ENCODE peak calls at places on chromosomes 5 and 9, in eight cellular contexts. V is mammary epithelial cell, N is HCT116, L is thyroid gland, M is left lung, F is heart left ventricle, T is SK-N-SH, I is gastrocnemius medialis. B is an unnamed sample. For H3K4me1 and H3K27me3, the result is how much of the 10 kb centered on the place peaks cover.

GRCh38 chr5:65809817-65810531 is 88.0 kb downstream of the NLN start:
- DNase-seq in V (no peak), N (no peak), L (peak), M (no peak), F (peak), T (peak), I (no peak), B (no peak)

GRCh38 chr5:55604611-55605067 is 69.9 kb upstream of the PLPP1 start:
- DNase-seq in V (no peak), N (no peak), L (no peak), M (no peak), F (no peak), T (no peak), I (no peak), B (peak)

GRCh38 chr5:128408622-128409021 is 129.4 kb downstream of the FBN2 start:
- DNase-seq in V (no peak), N (no peak), L (no peak), M (no peak), F (no peak), T (no peak), I (no peak), B (peak)

GRCh38 chr5:21680196-21680595 is 1172.9 kb downstream of the CDH12 start:
- DNase-seq in V (peak), N (no peak), L (no peak), M (no peak), F (no peak), T (no peak), I (no peak), B (no peak)

GRCh38 chr9:4630836-4631235 is 31.3 kb upstream of the PLPP6 start:
- DNase-seq in V (no peak), N (no peak), L (no peak), M (no peak), F (no peak), T (no peak), I (no peak), B (no peak)

GRCh38 chr5:157473383-157474370 is 13.7 kb downstream of the NIPAL4 start:
- DNase-seq in V (no peak), N (no peak), L (peak), M (no peak), F (no peak), T (no peak), I (no peak), B (no peak)

GRCh38 chr5:126454535-126454934 is 31.3 kb downstream of the GRAMD2B start:
- DNase-seq in V (no peak), N (no peak), L (no peak), M (no peak), F (no peak), T (no peak), I (no peak), B (no peak)

GRCh38 chr9:17414990-17415389 is 163.9 kb upstream of the SH3GL2 start:
- DNase-seq in V (no peak), N (no peak), L (no peak), M (no peak), F (no peak), T (no peak), I (no peak), B (no peak)

GRCh38 chr5:89399553-89399952 is 516.6 kb upstream of the MEF2C start:
- DNase-seq in V (peak), N (no peak), L (no peak), M (no peak), F (no peak), T (no peak), I (no peak), B (no peak)

GRCh38 chr5:61333351-61334223 is 1.5 kb downstream of the ZSWIM6 start:
- DNase-seq in V (peak), N (no peak), L (peak), M (peak), F (peak), T (peak), I (peak), B (peak)

GRCh38 chr9:121774715-121775613 is 123.5 kb downstream of the DAB2IP start:
- DNase-seq in V (no peak), N (no peak), L (no peak), M (peak), F (peak), T (no peak), I (no peak), B (no peak)

GRCh38 chr5:82396871-82397514 is 118.8 kb upstream of the RPS23 start:
- DNase-seq in V (peak), N (peak), L (peak), M (peak), F (peak), T (peak), I (peak), B (peak)

GRCh38 chr5:173354645-173355044 is 26.4 kb upstream of the STC2 start:
- DNase-seq in V (no peak), N (no peak), L (no peak), M (no peak), F (no peak), T (no peak), I (no peak), B (no peak)

GRCh38 chr9:37295178-37295577 is 127.3 kb upstream of the GRHPR start:
- DNase-seq in V (no peak), N (no peak), L (no peak), M (no peak), F (no peak), T (no peak), I (no peak), B (no peak)

GRCh38 chr9:37290881-37291485 is 131.5 kb upstream of the GRHPR start:
- DNase-seq in V (peak), N (peak), L (no peak), M (no peak), F (no peak), T (no peak), I (no peak), B (no peak)

GRCh38 chr9:37295796-37296195 is 126.7 kb upstream of the GRHPR start:
- DNase-seq in V (no peak), N (no peak), L (no peak), M (no peak), F (no peak), T (no peak), I (no peak), B (no peak)

GRCh38 chr9:37292896-37293295 is 129.6 kb upstream of the GRHPR start:
- DNase-seq in V (no peak), N (no peak), L (no peak), M (no peak), F (no peak), T (no peak), I (no peak), B (no peak)

GRCh38 chr9:37293664-37294524 is 128.6 kb upstream of the GRHPR start:
- DNase-seq in V (no peak), N (no peak), L (no peak), M (no peak), F (no peak), T (peak), I (no peak), B (peak)
- H3K4me1 ChIP-seq in V (under half), N (under half), L (under half), M (under half), F (under half), T (under half), I (under half), B (under half)

GRCh38 chr9:136620441-136621018 is 42.2 kb upstream of the EGFL7 start:
- DNase-seq in V (no peak), N (no peak), L (no peak), M (peak), F (no peak), T (no peak), I (no peak), B (no peak)
- H3K27me3 ChIP-seq in V (under half), N (under half), L (under half), M (under half), F (under half), T (under half), I (under half), B (half or more)

GRCh38 chr9:84778537-84778936 is 109.0 kb downstream of the NTRK2 start:
- DNase-seq in V (no peak), N (no peak), L (no peak), M (no peak), F (no peak), T (no peak), I (no peak), B (no peak)
- H3K4me1 ChIP-seq in V (under half), N (under half), L (under half), M (under half), F (under half), T (under half), I (under half), B (under half)

GRCh38 chr5:76083555-76084495 is 642 bp downstream of the SV2C start:
- DNase-seq in V (no peak), N (no peak), L (no peak), M (peak), F (no peak), T (peak), I (no peak), B (no peak)

GRCh38 chr5:76084496-76085285 is 1.5 kb downstream of the SV2C start:
- DNase-seq in V (no peak), N (no peak), L (peak), M (peak), F (no peak), T (peak), I (no peak), B (no peak)

GRCh38 chr5:76086060-76086459 is 2.9 kb downstream of the SV2C start:
- DNase-seq in V (no peak), N (no peak), L (no peak), M (no peak), F (no peak), T (peak), I (no peak), B (no peak)

GRCh38 chr5:76082790-76083554 is at the start of gene SV2C:
- DNase-seq in V (peak), N (no peak), L (peak), M (peak), F (peak), T (peak), I (no peak), B (no peak)

DNA sequence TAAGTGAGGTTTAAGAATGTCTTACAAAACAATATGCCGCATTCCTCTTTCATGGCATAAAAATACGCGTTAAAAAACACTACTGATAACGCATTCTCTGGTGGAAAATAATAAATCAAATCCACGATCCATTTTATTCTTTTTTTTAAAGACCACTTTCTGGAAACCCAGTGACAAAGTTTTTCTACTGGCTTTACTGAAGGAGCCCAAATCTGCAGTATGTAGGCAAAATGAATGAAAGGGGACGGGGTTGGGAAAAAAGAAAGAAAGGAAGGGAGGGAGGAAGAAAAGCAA is 2.0 kb downstream of the SV2C start:
- DNase-seq in V (no peak), N (no peak), L (no peak), M (no peak), F (no peak), T (no peak), I (no peak), B (no peak)
- H3K27me3 ChIP-seq in V (half or more), N (under half), L (under half), M (half or more), F (under half), T (under half), I (under half), B (under half)

DNA sequence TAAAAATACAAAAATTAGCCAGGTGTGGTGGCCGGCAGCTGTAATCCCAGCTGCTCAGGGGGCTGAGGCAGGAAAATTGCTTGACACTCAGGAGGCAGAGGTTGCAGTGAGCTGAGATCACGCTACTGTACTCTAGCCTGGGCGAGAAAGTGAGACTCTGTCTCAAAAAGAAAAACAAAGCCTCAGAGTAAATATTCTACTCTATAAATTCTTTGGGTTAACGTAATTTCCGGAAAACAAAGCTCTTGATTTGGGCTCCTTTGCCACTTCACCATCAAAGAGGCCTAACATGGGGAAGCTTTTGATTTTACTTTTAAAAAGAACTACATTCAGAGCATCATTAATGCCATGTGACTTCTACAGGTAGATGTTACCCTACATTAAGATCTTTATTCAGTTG is 103.1 kb downstream of the SERINC5 start:
- DNase-seq in V (no peak), N (no peak), L (no peak), M (no peak), F (no peak), T (no peak), I (no peak), B (no peak)
- H3K4me1 ChIP-seq in V (under half), N (under half), L (under half), M (under half), F (under half), T (under half), I (under half), B (under half)

GRCh38 chr5:135535420-135535819 is 344 bp downstream of the NEUROG1 start:
- DNase-seq in V (peak), N (no peak), L (no peak), M (no peak), F (no peak), T (no peak), I (no peak), B (no peak)
- H3K27me3 ChIP-seq in V (under half), N (under half), L (under half), M (half or more), F (under half), T (half or more), I (half or more), B (under half)

DNA sequence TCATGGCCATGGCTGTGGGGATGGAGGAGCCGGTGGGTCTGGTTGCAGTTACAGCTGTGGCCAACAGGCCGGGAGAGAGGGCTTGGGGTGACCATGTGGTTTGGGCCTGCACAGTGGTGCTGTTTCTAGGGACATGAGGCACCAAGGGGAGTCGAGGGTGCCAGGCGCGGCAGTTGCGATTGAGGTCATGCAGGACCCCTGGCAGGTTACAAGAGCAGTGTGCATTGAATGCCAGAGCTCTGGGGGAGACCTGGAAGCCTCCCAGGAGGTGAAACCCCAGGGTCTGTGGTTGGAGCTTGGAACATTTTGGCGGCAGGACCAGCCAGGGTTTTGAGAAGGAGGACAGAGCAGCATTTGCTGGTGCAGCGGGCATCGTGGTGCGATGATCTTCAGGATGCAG is 21.7 kb downstream of the RXRA start:
- DNase-seq in V (no peak), N (no peak), L (no peak), M (no peak), F (no peak), T (no peak), I (no peak), B (no peak)
- H3K4me1 ChIP-seq in V (under half), N (under half), L (half or more), M (under half), F (half or more), T (half or more), I (half or more), B (under half)

B was measured in SJCRH30.